ENCODE peak calls at places on chromosome 16, in ten cellular contexts. F is BE2C, U is heart left ventricle, X is astrocyte of the spinal cord, T is tibial artery, S is GM12865, Z is BJ, R is HCT116, B is body of pancreas, C is tibial nerve. I is an unnamed sample.

GRCh38 chr16:17476414-17477259 is 5.9 kb upstream of the XYLT1 start:
- DNase-seq in T (no peak), Z (no peak), C (peak; percentile 68), S (peak; percentile 64), F (peak; percentile 45), U (no peak), X (peak; percentile 71), B (peak; percentile 79), R (peak; percentile 47), I (peak; percentile 72)

GRCh38 chr16:54505479-54506247 is 219.1 kb upstream of the IRX3 start:
- DNase-seq in S (no peak), U (no peak), B (no peak), R (no peak), C (no peak), X (no peak), Z (no peak), T (no peak), F (no peak), I (no peak)

GRCh38 chr16:20931066-20931465 is 30.5 kb downstream of the LYRM1 start:
- DNase-seq in X (no peak), S (no peak), C (no peak), R (no peak), F (no peak), T (no peak), Z (no peak), B (no peak), U (no peak), I (peak; percentile 54)

GRCh38 chr16:29307598-29308507 is 98.7 kb downstream of the NPIPB11 start:
- DNase-seq in R (no peak), X (peak; percentile 74), B (no peak), F (no peak), S (no peak), Z (no peak), U (no peak), T (peak; percentile 55), C (no peak), I (no peak)

GRCh38 chr16:2948807-2949704 is 15.0 kb upstream of the KREMEN2 start:
- DNase-seq in B (no peak), R (no peak), Z (no peak), S (no peak), U (no peak), F (no peak), C (no peak), T (no peak), X (no peak), I (no peak)

GRCh38 chr16:7871979-7872378 is 539.3 kb downstream of the RBFOX1 start:
- DNase-seq in B (no peak), U (no peak), R (no peak), C (no peak), S (no peak), T (no peak), Z (no peak), X (no peak), F (no peak), I (no peak)

GRCh38 chr16:59597269-59597668 is 863.2 kb upstream of the GOT2 start:
- DNase-seq in T (no peak), F (no peak), U (no peak), B (no peak), R (no peak), X (no peak), S (no peak), Z (no peak), C (no peak), I (peak; percentile 31)

GRCh38 chr16:24944206-24944605 is 71.0 kb downstream of the ARHGAP17 start:
- DNase-seq in R (no peak), Z (no peak), T (no peak), F (no peak), S (no peak), U (no peak), B (no peak), X (no peak), C (no peak), I (no peak)

GRCh38 chr16:49858200-49859129 is 2.6 kb upstream of the ZNF423 start:
- DNase-seq in C (no peak), Z (no peak), R (no peak), B (peak; percentile 72), X (no peak), S (peak; percentile 18), F (peak; percentile 64), T (peak; percentile 86), U (peak; percentile 58), I (no peak)

GRCh38 chr16:49859139-49859947 is 3.4 kb upstream of the ZNF423 start:
- DNase-seq in U (peak; percentile 82), F (peak; percentile 41), S (no peak), Z (no peak), T (peak; percentile 79), R (no peak), B (peak; percentile 79), C (no peak), X (no peak), I (no peak)

GRCh38 chr16:49855822-49856740 is at the start of gene ZNF423:
- DNase-seq in S (peak; percentile 20), U (no peak), C (no peak), X (no peak), F (peak; percentile 51), Z (no peak), B (peak; percentile 39), T (no peak), R (no peak), I (no peak)

GRCh38 chr16:49856741-49857330 is 924 bp upstream of the ZNF423 start:
- DNase-seq in U (peak; percentile 82), S (peak; percentile 51), X (peak; percentile 87), T (peak; percentile 91), Z (no peak), F (peak; percentile 90), R (peak; percentile 35), C (peak; percentile 64), B (peak; percentile 85), I (peak; percentile 66)

DNA sequence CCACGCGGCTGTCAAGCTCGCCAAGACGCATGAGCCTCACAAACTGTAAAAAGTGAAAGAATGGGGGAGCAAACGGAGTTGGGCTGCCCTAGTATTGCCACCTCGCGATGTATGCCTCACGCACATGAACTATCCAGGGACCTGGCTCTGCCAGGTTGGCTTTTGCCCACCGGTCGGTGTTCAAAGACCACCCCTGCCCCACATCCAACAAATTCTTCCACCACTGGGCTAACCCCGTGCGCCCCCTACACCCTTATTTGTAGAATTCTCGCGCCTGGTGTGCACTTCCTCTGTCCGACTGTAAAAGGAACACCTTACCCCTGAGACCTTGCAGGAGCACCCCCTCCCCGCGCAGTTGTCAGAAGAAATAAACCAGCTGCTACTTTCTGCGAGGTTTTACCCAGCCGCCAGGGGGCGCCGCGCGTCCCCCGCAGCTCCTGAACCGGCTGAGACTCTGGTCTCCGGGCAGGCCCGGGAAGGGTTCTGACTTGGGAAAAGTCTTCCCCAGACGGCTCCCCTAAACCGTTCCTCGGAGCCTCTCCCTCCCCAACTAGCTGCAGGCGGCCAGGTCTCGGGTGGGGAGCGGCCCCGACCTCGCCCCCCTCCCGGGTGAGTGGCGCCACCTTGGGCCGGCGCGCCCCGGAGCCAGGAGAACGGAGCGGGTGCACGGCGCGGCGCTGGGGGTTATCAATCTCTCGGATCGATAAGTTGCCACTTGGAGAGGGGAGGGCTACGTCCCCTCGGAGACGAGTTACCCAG is 1.7 kb upstream of the ZNF423 start:
- DNase-seq in Z (no peak), F (peak; percentile 68), T (peak; percentile 71), B (peak; percentile 83), R (peak; percentile 60), X (peak; percentile 49), S (peak; percentile 72), C (no peak), U (peak; percentile 62), I (peak; percentile 33)
- TF ChIP-seq CTCF in Z (peak; percentile 82), F (peak; percentile 86), T (peak; percentile 75), B (peak; percentile 89), R (peak; percentile 97), X (peak; percentile 85), S (peak; percentile 79), C (peak; percentile 62), U (peak; percentile 90), I (peak; percentile 64)

GRCh38 chr16:81478876-81479496 is 34.4 kb downstream of the CMIP start:
- DNase-seq in B (peak; percentile 67), U (peak; percentile 57), F (no peak), R (no peak), X (no peak), S (peak; percentile 91), T (no peak), C (peak; percentile 61), Z (no peak), I (no peak)
- H3K4me3 ChIP-seq in B (no peak overlapping the region), U (no peak overlapping the region), F (no peak overlapping the region), R (no peak overlapping the region), X (no peak overlapping the region), S (peak overlapping the region; percentile 41), T (no peak overlapping the region), C (no peak overlapping the region), Z (no peak overlapping the region), I (no peak overlapping the region)

GRCh38 chr16:68085259-68086071 is at the start of gene NFATC3:
- DNase-seq in U (peak; percentile 99), X (peak; percentile 98), R (peak; percentile 86), B (peak; percentile 99), T (peak; percentile 99), F (peak; percentile 100), C (peak; percentile 94), Z (peak; percentile 61), S (peak; percentile 99), I (peak; percentile 97)

GRCh38 chr16:68083861-68084503 is 1.2 kb upstream of the NFATC3 start:
- DNase-seq in X (no peak), B (no peak), Z (no peak), T (no peak), U (no peak), F (no peak), R (no peak), C (no peak), S (no peak), I (peak; percentile 52)

GRCh38 chr16:68086336-68086821 is 1.2 kb downstream of the NFATC3 start:
- DNase-seq in C (no peak), B (no peak), T (no peak), F (no peak), R (no peak), X (peak; percentile 57), S (no peak), U (no peak), Z (no peak), I (peak; percentile 42)

GRCh38 chr16:68083239-68083781 is 1.9 kb upstream of the NFATC3 start:
- DNase-seq in S (no peak), R (no peak), Z (no peak), X (no peak), U (no peak), T (no peak), C (no peak), F (no peak), B (no peak), I (no peak)

GRCh38 chr16:68084504-68085258 is 489 bp upstream of the NFATC3 start:
- DNase-seq in T (peak; percentile 96), Z (no peak), B (peak; percentile 77), U (peak; percentile 92), X (peak; percentile 71), R (no peak), F (peak; percentile 91), S (peak; percentile 95), C (peak; percentile 72), I (peak; percentile 69)
- TF ChIP-seq CTCF in T (peak; percentile 27), Z (peak; percentile 27), B (peak; percentile 18), U (peak; percentile 39), X (no peak), R (no peak), F (no peak), S (peak; percentile 10), C (no peak), I (no peak)

DNA sequence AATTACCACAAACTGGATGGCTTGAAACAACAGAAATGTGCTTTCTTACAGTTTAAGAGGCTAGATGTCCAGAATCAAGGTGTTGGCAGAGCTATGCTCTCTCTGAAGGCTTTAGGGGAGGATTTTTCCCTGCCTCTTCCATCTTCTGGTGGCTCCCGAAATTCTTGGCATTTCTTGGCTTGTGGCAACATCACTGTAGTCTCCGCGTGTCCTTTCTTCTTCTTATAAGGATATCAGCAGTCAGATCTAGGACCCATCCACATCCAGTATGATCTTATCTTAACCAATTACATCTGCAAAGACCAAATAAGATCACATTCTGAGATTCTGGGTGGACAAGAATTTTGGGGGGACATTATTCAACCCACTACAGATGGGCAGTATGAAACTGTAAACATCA is 119.2 kb upstream of the PMFBP1 start:
- DNase-seq in S (no peak), Z (no peak), R (peak; percentile 44), F (no peak), U (no peak), X (no peak), C (no peak), B (no peak), T (no peak), I (peak; percentile 82)
- H3K4me3 ChIP-seq in S (no peak overlapping the region), Z (no peak overlapping the region), R (no peak overlapping the region), F (no peak overlapping the region), U (no peak overlapping the region), X (no peak overlapping the region), C (no peak overlapping the region), B (no peak overlapping the region), T (no peak overlapping the region), I (peak overlapping the region; percentile 18)